ENCODE peak calls at places on chromosomes 1 and 21, in ten cellular contexts. E is ecto neural progenitor cell; K is naive thymus-derived CD4-positive, alpha-beta T cell; B is AG20443; L is stimulated activated CD4-positive, alpha-beta T cell treated with anti-CD3 and anti-CD28 coated beads, Interleukin-12 subunit alpha, Interleukin-12 subunit beta, amount 100 ng/mL, for 4 hours; A is BJ; V is left ventricle myocardium superior; P is M059J; F is kidney glomerular epithelial cell; Z is SIG-M5. T is an unnamed sample.

GRCh38 chr21:25639167-25639921 is at the start of gene JAM2:
- DNase-seq in E (peak; percentile 76), K (peak; percentile 38), B (peak; percentile 59), L (peak; percentile 35), A (no peak), V (peak; percentile 76), P (peak; percentile 58), F (no peak), Z (no peak), T (peak; percentile 41)

GRCh38 chr1:22121421-22121911 is 21.4 kb downstream of the WNT4 start:
- DNase-seq in E (no peak), K (no peak), B (no peak), L (no peak), A (no peak), V (no peak), P (no peak), F (no peak), Z (no peak), T (no peak)

GRCh38 chr21:39634507-39634906 is 21.8 kb downstream of the B3GALT5 start:
- DNase-seq in E (peak; percentile 25), K (no peak), B (no peak), L (no peak), A (no peak), V (no peak), P (no peak), F (no peak), Z (no peak), T (no peak)

GRCh38 chr1:92537333-92537884 is 50.7 kb upstream of the GFI1 start:
- DNase-seq in E (no peak), K (no peak), B (no peak), L (no peak), A (no peak), V (no peak), P (no peak), F (no peak), Z (no peak), T (no peak)

GRCh38 chr21:36188937-36189336 is 32.3 kb downstream of the DOP1B start:
- DNase-seq in E (no peak), K (no peak), B (no peak), L (no peak), A (no peak), V (no peak), P (no peak), F (no peak), Z (no peak), T (no peak)

GRCh38 chr1:1397839-1398523 is 1.2 kb downstream of the CCNL2 start:
- DNase-seq in E (no peak), K (no peak), B (no peak), L (no peak), A (no peak), V (no peak), P (no peak), F (no peak), Z (no peak), T (no peak)

GRCh38 chr1:24850353-24850905 is 79.6 kb downstream of the RUNX3 start:
- DNase-seq in E (no peak), K (no peak), B (no peak), L (no peak), A (no peak), V (no peak), P (peak; percentile 56), F (no peak), Z (no peak), T (no peak)

GRCh38 chr1:36448530-36449051 is 1.7 kb downstream of the OSCP1 start:
- DNase-seq in E (no peak), K (no peak), B (no peak), L (no peak), A (no peak), V (no peak), P (no peak), F (no peak), Z (no peak), T (no peak)

GRCh38 chr1:113981962-113982931 is 3.0 kb downstream of the OLFML3 start:
- DNase-seq in E (no peak), K (no peak), B (peak; percentile 90), L (no peak), A (peak; percentile 51), V (peak; percentile 74), P (peak; percentile 72), F (peak; percentile 63), Z (no peak), T (peak; percentile 62)

GRCh38 chr1:173315296-173315695 is 108.2 kb upstream of the TNFSF4 start:
- DNase-seq in E (no peak), K (no peak), B (no peak), L (no peak), A (no peak), V (no peak), P (no peak), F (no peak), Z (no peak), T (no peak)

GRCh38 chr21:36803801-36804452 is 105.0 kb downstream of the SIM2 start:
- DNase-seq in E (no peak), K (no peak), B (no peak), L (no peak), A (no peak), V (no peak), P (no peak), F (peak; percentile 58), Z (no peak), T (no peak)

GRCh38 chr1:29470788-29471119 is 234.4 kb downstream of the PTPRU start:
- DNase-seq in E (peak; percentile 30), K (no peak), B (no peak), L (no peak), A (no peak), V (no peak), P (no peak), F (no peak), Z (no peak), T (no peak)

GRCh38 chr1:41740630-41741239 is 178.0 kb downstream of the HIVEP3 start:
- DNase-seq in E (no peak), K (no peak), B (no peak), L (no peak), A (no peak), V (no peak), P (no peak), F (no peak), Z (no peak), T (no peak)

GRCh38 chr1:40341509-40342380 is 24.7 kb upstream of the COL9A2 start:
- DNase-seq in E (no peak), K (no peak), B (no peak), L (no peak), A (no peak), V (no peak), P (peak; percentile 7), F (no peak), Z (no peak), T (no peak)

T was measured in adrenal gland.